ENCODE peak calls at places on chromosomes 16 and 17, in four cellular contexts. H is left ventricle myocardium inferior, B is stomach, Z is mammary epithelial cell. L is an unnamed sample.

GRCh38 chr16:14150796-14151195 is 79.7 kb downstream of the MRTFB start:
- DNase-seq in H (no peak), B (no peak), Z (no peak), L (no peak)

GRCh38 chr16:84502581-84502980 is 1.9 kb downstream of the MEAK7 start:
- DNase-seq in H (no peak), B (no peak), Z (peak; percentile 41), L (no peak)

GRCh38 chr17:7260601-7261376 is 1.5 kb downstream of the CLDN7 start:
- DNase-seq in H (no peak), B (peak; percentile 47), Z (no peak), L (no peak)

GRCh38 chr17:49029841-49030240 is 32.7 kb downstream of the IGF2BP1 start:
- DNase-seq in H (no peak), B (no peak), Z (no peak), L (no peak)

GRCh38 chr16:58456193-58456592 is 43.8 kb upstream of the NDRG4 start:
- DNase-seq in H (no peak), B (no peak), Z (no peak), L (no peak)

GRCh38 chr16:88926374-88926990 is 50.5 kb downstream of the CBFA2T3 start:
- DNase-seq in H (no peak), B (no peak), Z (no peak), L (no peak)

GRCh38 chr16:57667526-57668258 is 414 bp upstream of the ADGRG3 start:
- DNase-seq in H (peak; percentile 34), B (peak; percentile 54), Z (no peak), L (no peak)

GRCh38 chr17:35568561-35568960 is 7.9 kb upstream of the SLFN14 start:
- DNase-seq in H (no peak), B (no peak), Z (peak; percentile 64), L (no peak)

GRCh38 chr17:78986048-78986648 is 6.4 kb upstream of the LGALS3BP start:
- DNase-seq in H (no peak), B (peak; percentile 68), Z (no peak), L (no peak)

GRCh38 chr17:43860927-43861622 is 14.1 kb downstream of the CD300LG start:
- DNase-seq in H (peak; percentile 73), B (no peak), Z (no peak), L (no peak)

DNA sequence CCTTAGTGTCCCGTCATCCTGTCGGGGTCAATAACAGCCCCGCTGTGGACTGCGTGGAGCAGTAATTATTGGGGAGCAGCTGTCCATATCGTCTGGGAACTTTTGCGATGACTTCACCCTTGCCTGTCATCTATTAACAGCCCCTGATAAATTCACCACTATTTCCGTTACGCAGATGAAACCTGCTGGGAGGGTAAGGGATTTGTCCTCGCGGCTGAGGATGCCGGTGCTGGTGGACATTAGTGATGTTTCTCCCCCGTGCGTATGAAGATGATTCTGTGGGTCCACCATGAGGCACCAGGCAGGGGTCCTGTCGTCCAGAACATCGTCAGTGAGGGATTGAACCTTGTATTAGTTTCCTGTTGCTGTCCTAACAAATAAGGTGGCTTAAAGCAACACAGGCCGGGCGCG is 1.0 kb downstream of the FLYWCH2 start:
- DNase-seq in H (no peak), B (no peak), Z (no peak), L (no peak)
- H3K27ac ChIP-seq in H (peak overlapping the region; percentile 97), B (peak overlapping the region; percentile 97), Z (no peak overlapping the region), L (no peak overlapping the region)

DNA sequence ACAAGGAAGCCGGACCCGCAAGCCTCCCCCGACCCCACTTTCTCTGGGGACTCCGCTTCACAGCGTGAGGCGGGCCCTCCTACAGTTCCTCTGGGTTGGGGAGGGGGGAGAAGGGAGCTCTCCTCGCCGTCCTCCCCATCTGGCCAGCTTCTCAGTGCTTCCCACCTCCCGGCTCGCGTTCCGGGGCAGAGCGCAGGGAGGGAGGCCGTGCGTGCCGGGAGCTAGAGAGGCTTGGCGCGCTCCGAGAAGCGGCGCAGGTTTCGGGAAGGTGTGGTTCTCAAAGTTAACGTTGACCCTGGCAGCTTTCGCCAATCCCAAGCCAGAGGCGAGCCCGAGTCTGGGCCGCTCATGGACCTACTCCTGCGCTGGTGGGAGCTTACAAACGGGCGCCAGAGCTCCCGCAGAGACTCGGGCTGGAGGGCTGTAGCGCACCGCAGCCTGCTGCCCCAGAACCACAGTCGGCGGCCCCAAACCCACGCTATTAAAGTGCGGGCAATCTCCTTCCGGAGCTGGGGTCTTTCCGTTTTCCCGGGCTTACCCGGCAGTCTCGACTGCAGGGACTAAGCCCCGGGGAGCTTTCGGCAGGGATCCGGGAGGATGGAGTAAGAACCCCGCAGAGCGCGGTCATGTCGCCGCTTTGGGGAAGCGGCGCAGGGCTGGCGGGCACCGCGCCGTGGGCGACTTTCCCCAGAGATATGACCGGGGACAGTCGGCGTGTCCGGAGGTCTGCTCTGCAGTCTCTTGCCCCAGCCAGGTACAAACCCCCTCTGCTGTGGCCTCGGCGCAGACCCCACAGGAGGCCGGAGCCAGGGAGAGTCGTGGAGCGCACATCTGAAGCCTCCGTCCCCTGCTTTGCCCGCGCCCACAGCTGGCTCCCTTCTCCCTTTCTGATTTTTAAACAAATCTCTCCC is 797 bp downstream of the CDH11 start:
- DNase-seq in H (peak; percentile 20), B (no peak), Z (peak; percentile 19), L (peak; percentile 27)
- H3K27ac ChIP-seq in H (peak overlapping the region; percentile 86), B (peak overlapping the region; percentile 92), Z (peak overlapping the region; percentile 47), L (no peak overlapping the region)

DNA sequence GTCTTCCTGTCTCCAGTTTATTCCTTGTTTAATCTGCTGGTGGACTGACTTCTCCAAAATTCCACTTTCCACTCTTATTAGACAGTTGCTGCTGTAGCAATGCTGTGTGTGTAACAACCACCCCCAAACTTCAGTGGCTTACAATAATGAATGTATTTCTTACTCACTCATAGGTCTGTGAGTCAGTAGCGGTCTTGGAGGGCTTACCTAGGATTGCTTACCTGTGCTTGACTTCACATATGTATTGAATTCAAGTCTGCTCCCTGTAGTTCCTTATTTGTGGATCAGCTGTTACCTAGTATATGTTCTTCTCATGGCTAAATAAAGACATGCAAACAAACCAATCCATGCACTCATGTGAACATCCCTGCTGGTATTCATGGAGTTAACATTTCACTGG is 224.6 kb downstream of the MAP2K6 start:
- DNase-seq in H (no peak), B (no peak), Z (peak; percentile 2), L (no peak)
- H3K27ac ChIP-seq in H (no peak overlapping the region), B (no peak overlapping the region), Z (no peak overlapping the region), L (no peak overlapping the region)

GRCh38 chr17:77831497-77832179 is 126.9 kb upstream of the TNRC6C start:
- DNase-seq in H (peak; percentile 12), B (no peak), Z (no peak), L (no peak)
- H3K27ac ChIP-seq in H (peak overlapping the region; percentile 96), B (peak overlapping the region; percentile 79), Z (no peak overlapping the region), L (no peak overlapping the region)

DNA sequence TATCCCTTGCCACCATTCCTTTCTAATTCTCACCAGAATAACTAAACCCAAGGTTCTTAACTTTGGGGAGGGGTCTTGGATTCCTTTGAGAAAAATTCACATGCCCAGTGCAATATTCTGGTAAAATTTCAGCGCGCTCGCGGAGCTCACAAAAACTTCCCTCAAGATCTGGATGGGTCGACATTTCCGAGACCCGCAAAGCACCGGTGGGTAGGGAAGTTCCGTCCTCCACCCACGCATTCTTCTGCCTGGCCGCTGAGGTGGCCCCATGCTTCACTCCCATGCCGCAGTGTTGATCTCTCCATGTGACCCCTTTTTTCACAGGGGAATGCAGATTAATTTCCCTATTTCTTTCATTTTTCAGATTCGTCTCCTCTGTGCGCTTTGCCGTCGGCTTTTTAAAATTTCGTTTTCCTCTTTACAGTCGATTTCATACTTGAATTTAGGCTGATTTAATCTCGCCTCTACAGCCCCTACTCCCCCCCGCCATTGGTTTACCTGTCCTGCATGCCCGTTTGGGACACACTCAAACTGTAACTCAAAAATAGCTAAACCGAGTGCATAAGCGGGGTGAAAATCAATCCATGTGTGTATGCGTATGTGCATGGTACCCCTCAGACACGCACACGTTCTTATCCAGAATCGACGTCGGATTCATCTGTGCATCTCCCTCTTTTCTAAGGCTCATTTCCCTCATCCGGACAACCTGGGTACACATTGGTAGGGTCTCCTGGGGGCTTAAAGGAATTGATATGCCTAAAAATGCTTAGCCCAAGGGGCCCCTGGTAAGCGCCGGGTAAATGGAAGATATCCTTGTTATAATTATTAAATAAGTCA is 1.4 kb upstream of the SP6 start:
- DNase-seq in H (no peak), B (no peak), Z (no peak), L (no peak)
- H3K27ac ChIP-seq in H (no peak overlapping the region), B (no peak overlapping the region), Z (no peak overlapping the region), L (no peak overlapping the region)

GRCh38 chr16:81581107-81581506 is 136.5 kb downstream of the CMIP start:
- DNase-seq in H (no peak), B (peak; percentile 77), Z (peak; percentile 100), L (peak; percentile 100)
- H3K27ac ChIP-seq in H (no peak overlapping the region), B (peak overlapping the region; percentile 86), Z (peak overlapping the region; percentile 97), L (peak overlapping the region; percentile 92)

GRCh38 chr17:37747222-37747621 is 2.4 kb upstream of the HNF1B start:
- DNase-seq in H (no peak), B (no peak), Z (no peak), L (no peak)
- H3K27ac ChIP-seq in H (no peak overlapping the region), B (no peak overlapping the region), Z (no peak overlapping the region), L (no peak overlapping the region)

DNA sequence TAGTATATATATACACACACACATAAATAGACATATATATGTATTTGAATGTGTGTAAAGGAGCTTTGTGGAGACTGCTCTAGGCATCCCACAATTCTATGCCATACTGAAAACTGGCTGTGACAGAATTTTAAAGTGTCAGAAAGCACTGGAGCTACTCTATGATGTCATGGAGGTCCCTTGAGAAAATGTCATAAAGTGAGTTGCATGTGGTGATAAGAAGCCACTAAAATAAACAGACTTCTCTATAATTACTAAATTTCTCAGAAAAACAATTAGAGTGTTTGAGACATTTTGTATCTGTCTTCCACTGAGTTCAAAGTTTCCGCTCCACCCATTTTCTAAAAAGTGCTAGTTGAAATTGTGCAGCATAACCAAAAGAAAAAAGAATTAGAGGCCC is 603.9 kb downstream of the KCNJ2 start:
- DNase-seq in H (no peak), B (no peak), Z (no peak), L (no peak)
- H3K27ac ChIP-seq in H (no peak overlapping the region), B (no peak overlapping the region), Z (no peak overlapping the region), L (no peak overlapping the region)